ENCODE peak calls at places on chromosomes 7 and 10, in eight cellular contexts. One of them, this sample, is unnamed.

GRCh38 chr10:42830237-42830636 is 47.6 kb downstream of the BMS1 start:
- DNase-seq in AG04450: no peak
- DNase-seq in NCI-H1092: no peak
- DNase-seq in astrocyte of the spinal cord: no peak
- DNase-seq in activated CD8-positive, alpha-beta memory T cell treated with anti-CD3 and anti-CD28 coated beads for 24 hours: no peak
- DNase-seq in thoracic aorta: no peak
- DNase-seq in endothelial cell: no peak
- DNase-seq in stimulated activated CD4-positive, alpha-beta T cell treated with anti-CD3 and anti-CD28 coated beads, Interleukin-4, amount 100 ng/mL, for 48 hours: no peak
- DNase-seq in this sample: no peak

GRCh38 chr7:26284477-26284876 is 7.2 kb upstream of the SNX10 start:
- DNase-seq in activated CD8-positive, alpha-beta memory T cell treated with anti-CD3 and anti-CD28 coated beads for 24 hours: no peak
- DNase-seq in AG04450: no peak
- DNase-seq in astrocyte of the spinal cord: no peak
- DNase-seq in endothelial cell: no peak
- DNase-seq in thoracic aorta: no peak
- DNase-seq in stimulated activated CD4-positive, alpha-beta T cell treated with anti-CD3 and anti-CD28 coated beads, Interleukin-4, amount 100 ng/mL, for 48 hours: no peak
- DNase-seq in NCI-H1092: no peak
- DNase-seq in this sample: no peak

GRCh38 chr7:156096806-156097538 is 284.7 kb upstream of the SHH start:
- DNase-seq in AG04450: no peak
- DNase-seq in activated CD8-positive, alpha-beta memory T cell treated with anti-CD3 and anti-CD28 coated beads for 24 hours: no peak
- DNase-seq in endothelial cell: no peak
- DNase-seq in stimulated activated CD4-positive, alpha-beta T cell treated with anti-CD3 and anti-CD28 coated beads, Interleukin-4, amount 100 ng/mL, for 48 hours: no peak
- DNase-seq in NCI-H1092: no peak
- DNase-seq in astrocyte of the spinal cord: peak; percentile 6
- DNase-seq in thoracic aorta: no peak
- DNase-seq in this sample: no peak

GRCh38 chr7:151397026-151397425 is 12.8 kb downstream of the WDR86 start:
- DNase-seq in NCI-H1092: no peak
- DNase-seq in activated CD8-positive, alpha-beta memory T cell treated with anti-CD3 and anti-CD28 coated beads for 24 hours: no peak
- DNase-seq in astrocyte of the spinal cord: no peak
- DNase-seq in thoracic aorta: no peak
- DNase-seq in stimulated activated CD4-positive, alpha-beta T cell treated with anti-CD3 and anti-CD28 coated beads, Interleukin-4, amount 100 ng/mL, for 48 hours: no peak
- DNase-seq in AG04450: no peak
- DNase-seq in endothelial cell: no peak
- DNase-seq in this sample: no peak

GRCh38 chr10:122232781-122233180 is 38.3 kb upstream of the BTBD16 start:
- DNase-seq in activated CD8-positive, alpha-beta memory T cell treated with anti-CD3 and anti-CD28 coated beads for 24 hours: no peak
- DNase-seq in astrocyte of the spinal cord: peak; percentile 67
- DNase-seq in stimulated activated CD4-positive, alpha-beta T cell treated with anti-CD3 and anti-CD28 coated beads, Interleukin-4, amount 100 ng/mL, for 48 hours: no peak
- DNase-seq in endothelial cell: no peak
- DNase-seq in AG04450: peak; percentile 61
- DNase-seq in NCI-H1092: peak; percentile 48
- DNase-seq in thoracic aorta: no peak
- DNase-seq in this sample: peak; percentile 14

GRCh38 chr7:144818516-144818915 is 17.3 kb downstream of the TPK1 start:
- DNase-seq in astrocyte of the spinal cord: peak; percentile 24
- DNase-seq in activated CD8-positive, alpha-beta memory T cell treated with anti-CD3 and anti-CD28 coated beads for 24 hours: no peak
- DNase-seq in AG04450: no peak
- DNase-seq in thoracic aorta: no peak
- DNase-seq in stimulated activated CD4-positive, alpha-beta T cell treated with anti-CD3 and anti-CD28 coated beads, Interleukin-4, amount 100 ng/mL, for 48 hours: no peak
- DNase-seq in endothelial cell: no peak
- DNase-seq in NCI-H1092: no peak
- DNase-seq in this sample: no peak

GRCh38 chr10:13518076-13518692 is 10.6 kb downstream of the BEND7 start:
- DNase-seq in thoracic aorta: no peak
- DNase-seq in NCI-H1092: no peak
- DNase-seq in activated CD8-positive, alpha-beta memory T cell treated with anti-CD3 and anti-CD28 coated beads for 24 hours: no peak
- DNase-seq in AG04450: no peak
- DNase-seq in astrocyte of the spinal cord: peak; percentile 21
- DNase-seq in endothelial cell: peak; percentile 35
- DNase-seq in stimulated activated CD4-positive, alpha-beta T cell treated with anti-CD3 and anti-CD28 coated beads, Interleukin-4, amount 100 ng/mL, for 48 hours: no peak
- DNase-seq in this sample: no peak

GRCh38 chr10:132987671-132988571 is 45.6 kb upstream of the CFAP46 start:
- DNase-seq in endothelial cell: no peak
- DNase-seq in thoracic aorta: peak; percentile 31
- DNase-seq in activated CD8-positive, alpha-beta memory T cell treated with anti-CD3 and anti-CD28 coated beads for 24 hours: no peak
- DNase-seq in AG04450: peak; percentile 74
- DNase-seq in NCI-H1092: no peak
- DNase-seq in stimulated activated CD4-positive, alpha-beta T cell treated with anti-CD3 and anti-CD28 coated beads, Interleukin-4, amount 100 ng/mL, for 48 hours: no peak
- DNase-seq in astrocyte of the spinal cord: peak; percentile 69
- DNase-seq in this sample: peak; percentile 79

GRCh38 chr7:73520673-73521635 is 1.1 kb downstream of the BAZ1B start:
- DNase-seq in thoracic aorta: no peak
- DNase-seq in activated CD8-positive, alpha-beta memory T cell treated with anti-CD3 and anti-CD28 coated beads for 24 hours: no peak
- DNase-seq in NCI-H1092: no peak
- DNase-seq in stimulated activated CD4-positive, alpha-beta T cell treated with anti-CD3 and anti-CD28 coated beads, Interleukin-4, amount 100 ng/mL, for 48 hours: peak; percentile 4
- DNase-seq in astrocyte of the spinal cord: peak; percentile 22
- DNase-seq in AG04450: no peak
- DNase-seq in endothelial cell: peak; percentile 8
- DNase-seq in this sample: no peak

GRCh38 chr10:43235070-43235900 is 31.6 kb downstream of the RASGEF1A start:
- DNase-seq in AG04450: no peak
- DNase-seq in NCI-H1092: no peak
- DNase-seq in astrocyte of the spinal cord: no peak
- DNase-seq in stimulated activated CD4-positive, alpha-beta T cell treated with anti-CD3 and anti-CD28 coated beads, Interleukin-4, amount 100 ng/mL, for 48 hours: no peak
- DNase-seq in activated CD8-positive, alpha-beta memory T cell treated with anti-CD3 and anti-CD28 coated beads for 24 hours: peak; percentile 38
- DNase-seq in thoracic aorta: no peak
- DNase-seq in endothelial cell: no peak
- DNase-seq in this sample: no peak

GRCh38 chr7:18357691-18358090 is 137.9 kb upstream of the HDAC9 start:
- DNase-seq in NCI-H1092: no peak
- DNase-seq in thoracic aorta: no peak
- DNase-seq in activated CD8-positive, alpha-beta memory T cell treated with anti-CD3 and anti-CD28 coated beads for 24 hours: no peak
- DNase-seq in endothelial cell: no peak
- DNase-seq in stimulated activated CD4-positive, alpha-beta T cell treated with anti-CD3 and anti-CD28 coated beads, Interleukin-4, amount 100 ng/mL, for 48 hours: no peak
- DNase-seq in AG04450: no peak
- DNase-seq in astrocyte of the spinal cord: no peak
- DNase-seq in this sample: no peak

GRCh38 chr10:69451784-69452251 is 553 bp downstream of the TSPAN15 start:
- DNase-seq in astrocyte of the spinal cord: no peak
- DNase-seq in thoracic aorta: no peak
- DNase-seq in AG04450: no peak
- DNase-seq in activated CD8-positive, alpha-beta memory T cell treated with anti-CD3 and anti-CD28 coated beads for 24 hours: no peak
- DNase-seq in stimulated activated CD4-positive, alpha-beta T cell treated with anti-CD3 and anti-CD28 coated beads, Interleukin-4, amount 100 ng/mL, for 48 hours: no peak
- DNase-seq in NCI-H1092: no peak
- DNase-seq in endothelial cell: no peak
- DNase-seq in this sample: no peak

GRCh38 chr10:71761105-71761511 is 12.2 kb downstream of the VSIR start:
- DNase-seq in stimulated activated CD4-positive, alpha-beta T cell treated with anti-CD3 and anti-CD28 coated beads, Interleukin-4, amount 100 ng/mL, for 48 hours: no peak
- DNase-seq in endothelial cell: no peak
- DNase-seq in AG04450: no peak
- DNase-seq in NCI-H1092: no peak
- DNase-seq in thoracic aorta: no peak
- DNase-seq in activated CD8-positive, alpha-beta memory T cell treated with anti-CD3 and anti-CD28 coated beads for 24 hours: no peak
- DNase-seq in astrocyte of the spinal cord: no peak
- DNase-seq in this sample: no peak

GRCh38 chr7:37297546-37297945 is 151.1 kb downstream of the ELMO1 start:
- DNase-seq in activated CD8-positive, alpha-beta memory T cell treated with anti-CD3 and anti-CD28 coated beads for 24 hours: no peak
- DNase-seq in AG04450: no peak
- DNase-seq in thoracic aorta: no peak
- DNase-seq in astrocyte of the spinal cord: no peak
- DNase-seq in NCI-H1092: no peak
- DNase-seq in stimulated activated CD4-positive, alpha-beta T cell treated with anti-CD3 and anti-CD28 coated beads, Interleukin-4, amount 100 ng/mL, for 48 hours: no peak
- DNase-seq in endothelial cell: no peak
- DNase-seq in this sample: no peak

GRCh38 chr7:21617513-21617912 is 74.7 kb downstream of the DNAH11 start:
- DNase-seq in AG04450: no peak
- DNase-seq in endothelial cell: no peak
- DNase-seq in thoracic aorta: no peak
- DNase-seq in NCI-H1092: no peak
- DNase-seq in astrocyte of the spinal cord: no peak
- DNase-seq in stimulated activated CD4-positive, alpha-beta T cell treated with anti-CD3 and anti-CD28 coated beads, Interleukin-4, amount 100 ng/mL, for 48 hours: no peak
- DNase-seq in activated CD8-positive, alpha-beta memory T cell treated with anti-CD3 and anti-CD28 coated beads for 24 hours: no peak
- DNase-seq in this sample: no peak

GRCh38 chr10:78540355-78541076 is 506.9 kb downstream of the RPS24 start:
- DNase-seq in stimulated activated CD4-positive, alpha-beta T cell treated with anti-CD3 and anti-CD28 coated beads, Interleukin-4, amount 100 ng/mL, for 48 hours: no peak
- DNase-seq in NCI-H1092: no peak
- DNase-seq in thoracic aorta: no peak
- DNase-seq in AG04450: no peak
- DNase-seq in endothelial cell: no peak
- DNase-seq in activated CD8-positive, alpha-beta memory T cell treated with anti-CD3 and anti-CD28 coated beads for 24 hours: no peak
- DNase-seq in astrocyte of the spinal cord: peak; percentile 30
- DNase-seq in this sample: no peak

GRCh38 chr10:73032536-73032935 is 64.1 kb downstream of the P4HA1 start:
- DNase-seq in endothelial cell: no peak
- DNase-seq in thoracic aorta: no peak
- DNase-seq in AG04450: no peak
- DNase-seq in stimulated activated CD4-positive, alpha-beta T cell treated with anti-CD3 and anti-CD28 coated beads, Interleukin-4, amount 100 ng/mL, for 48 hours: no peak
- DNase-seq in astrocyte of the spinal cord: no peak
- DNase-seq in NCI-H1092: no peak
- DNase-seq in activated CD8-positive, alpha-beta memory T cell treated with anti-CD3 and anti-CD28 coated beads for 24 hours: no peak
- DNase-seq in this sample: no peak

GRCh38 chr10:79383974-79384606 is 36.8 kb downstream of the PPIF start:
- DNase-seq in endothelial cell: no peak
- DNase-seq in thoracic aorta: no peak
- DNase-seq in activated CD8-positive, alpha-beta memory T cell treated with anti-CD3 and anti-CD28 coated beads for 24 hours: peak; percentile 33
- DNase-seq in NCI-H1092: no peak
- DNase-seq in stimulated activated CD4-positive, alpha-beta T cell treated with anti-CD3 and anti-CD28 coated beads, Interleukin-4, amount 100 ng/mL, for 48 hours: no peak
- DNase-seq in astrocyte of the spinal cord: no peak
- DNase-seq in AG04450: no peak
- DNase-seq in this sample: no peak

GRCh38 chr10:123408660-123409059 is 254.5 kb downstream of the BUB3 start:
- DNase-seq in thoracic aorta: no peak
- DNase-seq in activated CD8-positive, alpha-beta memory T cell treated with anti-CD3 and anti-CD28 coated beads for 24 hours: no peak
- DNase-seq in endothelial cell: no peak
- DNase-seq in AG04450: no peak
- DNase-seq in astrocyte of the spinal cord: no peak
- DNase-seq in NCI-H1092: no peak
- DNase-seq in stimulated activated CD4-positive, alpha-beta T cell treated with anti-CD3 and anti-CD28 coated beads, Interleukin-4, amount 100 ng/mL, for 48 hours: no peak
- DNase-seq in this sample: no peak

GRCh38 chr10:125264752-125265578 is 104.6 kb upstream of the CTBP2 start:
- DNase-seq in stimulated activated CD4-positive, alpha-beta T cell treated with anti-CD3 and anti-CD28 coated beads, Interleukin-4, amount 100 ng/mL, for 48 hours: no peak
- DNase-seq in astrocyte of the spinal cord: no peak
- DNase-seq in activated CD8-positive, alpha-beta memory T cell treated with anti-CD3 and anti-CD28 coated beads for 24 hours: no peak
- DNase-seq in endothelial cell: no peak
- DNase-seq in thoracic aorta: no peak
- DNase-seq in NCI-H1092: no peak
- DNase-seq in AG04450: no peak
- DNase-seq in this sample: no peak

GRCh38 chr10:125629758-125630376 is 53.1 kb downstream of the TEX36 start:
- DNase-seq in stimulated activated CD4-positive, alpha-beta T cell treated with anti-CD3 and anti-CD28 coated beads, Interleukin-4, amount 100 ng/mL, for 48 hours: no peak
- DNase-seq in astrocyte of the spinal cord: peak; percentile 27
- DNase-seq in NCI-H1092: peak; percentile 37
- DNase-seq in endothelial cell: no peak
- DNase-seq in AG04450: peak; percentile 10
- DNase-seq in thoracic aorta: no peak
- DNase-seq in activated CD8-positive, alpha-beta memory T cell treated with anti-CD3 and anti-CD28 coated beads for 24 hours: no peak
- DNase-seq in this sample: no peak

GRCh38 chr10:113441220-113441619 is 111.6 kb upstream of the HABP2 start:
- DNase-seq in thoracic aorta: no peak
- DNase-seq in NCI-H1092: no peak
- DNase-seq in stimulated activated CD4-positive, alpha-beta T cell treated with anti-CD3 and anti-CD28 coated beads, Interleukin-4, amount 100 ng/mL, for 48 hours: no peak
- DNase-seq in activated CD8-positive, alpha-beta memory T cell treated with anti-CD3 and anti-CD28 coated beads for 24 hours: no peak
- DNase-seq in astrocyte of the spinal cord: no peak
- DNase-seq in AG04450: no peak
- DNase-seq in endothelial cell: no peak
- DNase-seq in this sample: no peak

GRCh38 chr10:108801775-108802516 is 1121.4 kb downstream of the XPNPEP1 start:
- DNase-seq in astrocyte of the spinal cord: peak; percentile 68
- DNase-seq in AG04450: peak; percentile 47
- DNase-seq in endothelial cell: no peak
- DNase-seq in activated CD8-positive, alpha-beta memory T cell treated with anti-CD3 and anti-CD28 coated beads for 24 hours: no peak
- DNase-seq in NCI-H1092: no peak
- DNase-seq in stimulated activated CD4-positive, alpha-beta T cell treated with anti-CD3 and anti-CD28 coated beads, Interleukin-4, amount 100 ng/mL, for 48 hours: no peak
- DNase-seq in thoracic aorta: no peak
- DNase-seq in this sample: no peak

GRCh38 chr7:34341331-34341730 is 316.7 kb upstream of the NPSR1 start:
- DNase-seq in stimulated activated CD4-positive, alpha-beta T cell treated with anti-CD3 and anti-CD28 coated beads, Interleukin-4, amount 100 ng/mL, for 48 hours: no peak
- DNase-seq in AG04450: no peak
- DNase-seq in endothelial cell: no peak
- DNase-seq in activated CD8-positive, alpha-beta memory T cell treated with anti-CD3 and anti-CD28 coated beads for 24 hours: no peak
- DNase-seq in thoracic aorta: no peak
- DNase-seq in astrocyte of the spinal cord: no peak
- DNase-seq in NCI-H1092: no peak
- DNase-seq in this sample: no peak

GRCh38 chr7:136687693-136688322 is 180.6 kb upstream of the CHRM2 start:
- DNase-seq in activated CD8-positive, alpha-beta memory T cell treated with anti-CD3 and anti-CD28 coated beads for 24 hours: no peak
- DNase-seq in endothelial cell: peak; percentile 22
- DNase-seq in AG04450: peak; percentile 3
- DNase-seq in NCI-H1092: no peak
- DNase-seq in thoracic aorta: no peak
- DNase-seq in stimulated activated CD4-positive, alpha-beta T cell treated with anti-CD3 and anti-CD28 coated beads, Interleukin-4, amount 100 ng/mL, for 48 hours: no peak
- DNase-seq in astrocyte of the spinal cord: peak; percentile 31
- DNase-seq in this sample: no peak

GRCh38 chr7:113548561-113548960 is 370.2 kb downstream of the PPP1R3A start:
- DNase-seq in astrocyte of the spinal cord: peak; percentile 1
- DNase-seq in activated CD8-positive, alpha-beta memory T cell treated with anti-CD3 and anti-CD28 coated beads for 24 hours: no peak
- DNase-seq in endothelial cell: no peak
- DNase-seq in thoracic aorta: no peak
- DNase-seq in AG04450: no peak
- DNase-seq in NCI-H1092: no peak
- DNase-seq in stimulated activated CD4-positive, alpha-beta T cell treated with anti-CD3 and anti-CD28 coated beads, Interleukin-4, amount 100 ng/mL, for 48 hours: no peak
- DNase-seq in this sample: no peak